ENCODE peak calls at places on chromosomes 6 and 20, in nine cellular contexts. P, B, J, F, I, M, N, C and W are unnamed samples.

GRCh38 chr6:65505736-65506135 is 201.3 kb downstream of the EYS start:
- DNase-seq in P (no peak), B (no peak), J (no peak), F (no peak), I (no peak), M (no peak), N (no peak), C (no peak), W (no peak)

GRCh38 chr6:38773338-38773737 is 58.2 kb downstream of the DNAH8 start:
- DNase-seq in P (peak), B (peak), J (peak), F (no peak), I (peak), M (no peak), N (no peak), C (no peak), W (no peak)

GRCh38 chr6:19472850-19473249 is 364.3 kb upstream of the ID4 start:
- DNase-seq in P (peak), B (peak), J (peak), F (no peak), I (no peak), M (peak), N (no peak), C (no peak), W (no peak)

GRCh38 chr6:157145656-157146285 is 177.5 kb downstream of the TMEM242 start:
- DNase-seq in P (no peak), B (no peak), J (no peak), F (peak), I (peak), M (no peak), N (no peak), C (no peak), W (peak)

GRCh38 chr6:140059947-140060346 is 685.5 kb upstream of the CITED2 start:
- DNase-seq in P (no peak), B (no peak), J (no peak), F (no peak), I (no peak), M (no peak), N (no peak), C (no peak), W (no peak)

GRCh38 chr20:63243604-63244247 is 8.0 kb downstream of the BIRC7 start:
- DNase-seq in P (no peak), B (no peak), J (no peak), F (no peak), I (no peak), M (peak), N (no peak), C (no peak), W (no peak)

GRCh38 chr6:156622185-156622584 is 155.0 kb upstream of the ARID1B start:
- DNase-seq in P (no peak), B (no peak), J (no peak), F (no peak), I (no peak), M (no peak), N (no peak), C (no peak), W (no peak)

GRCh38 chr20:20366896-20367680 is 816 bp upstream of the INSM1 start:
- DNase-seq in P (no peak), B (no peak), J (peak), F (no peak), I (no peak), M (peak), N (no peak), C (no peak), W (no peak)

GRCh38 chr6:57190140-57190539 is 18.0 kb downstream of the BAG2 start:
- DNase-seq in P (peak), B (peak), J (no peak), F (peak), I (peak), M (no peak), N (no peak), C (no peak), W (no peak)

GRCh38 chr6:158707120-158707519 is 57.3 kb downstream of the SYTL3 start:
- DNase-seq in P (no peak), B (peak), J (peak), F (peak), I (peak), M (no peak), N (no peak), C (peak), W (no peak)

GRCh38 chr6:20879526-20879925 is 345.3 kb downstream of the CDKAL1 start:
- DNase-seq in P (no peak), B (no peak), J (no peak), F (peak), I (peak), M (no peak), N (no peak), C (no peak), W (no peak)

GRCh38 chr6:85390775-85391174 is 59.1 kb upstream of the NT5E start:
- DNase-seq in P (no peak), B (peak), J (no peak), F (no peak), I (no peak), M (no peak), N (no peak), C (no peak), W (no peak)

GRCh38 chr6:106300944-106301343 is 24.6 kb downstream of the ATG5 start:
- DNase-seq in P (peak), B (peak), J (no peak), F (peak), I (peak), M (no peak), N (no peak), C (no peak), W (no peak)

GRCh38 chr6:25717856-25718740 is 36.4 kb upstream of the SLC17A4 start:
- DNase-seq in P (peak), B (peak), J (no peak), F (peak), I (peak), M (no peak), N (no peak), C (no peak), W (no peak)

GRCh38 chr6:89830385-89830809 is 717 bp downstream of the CASP8AP2 start:
- DNase-seq in P (peak), B (no peak), J (no peak), F (no peak), I (no peak), M (no peak), N (no peak), C (no peak), W (no peak)

GRCh38 chr6:53659458-53659857 is 6.1 kb downstream of the KLHL31 start:
- DNase-seq in P (no peak), B (peak), J (no peak), F (no peak), I (no peak), M (no peak), N (no peak), C (no peak), W (no peak)

GRCh38 chr20:57270204-57270937 is 3.9 kb upstream of the BMP7 start:
- DNase-seq in P (no peak), B (no peak), J (peak), F (no peak), I (no peak), M (no peak), N (no peak), C (no peak), W (no peak)
- TF ChIP-seq CTCF in P (peak), B (no peak), J (peak), F (no peak), I (no peak), M (no peak), N (peak), C (no peak), W (no peak)

DNA sequence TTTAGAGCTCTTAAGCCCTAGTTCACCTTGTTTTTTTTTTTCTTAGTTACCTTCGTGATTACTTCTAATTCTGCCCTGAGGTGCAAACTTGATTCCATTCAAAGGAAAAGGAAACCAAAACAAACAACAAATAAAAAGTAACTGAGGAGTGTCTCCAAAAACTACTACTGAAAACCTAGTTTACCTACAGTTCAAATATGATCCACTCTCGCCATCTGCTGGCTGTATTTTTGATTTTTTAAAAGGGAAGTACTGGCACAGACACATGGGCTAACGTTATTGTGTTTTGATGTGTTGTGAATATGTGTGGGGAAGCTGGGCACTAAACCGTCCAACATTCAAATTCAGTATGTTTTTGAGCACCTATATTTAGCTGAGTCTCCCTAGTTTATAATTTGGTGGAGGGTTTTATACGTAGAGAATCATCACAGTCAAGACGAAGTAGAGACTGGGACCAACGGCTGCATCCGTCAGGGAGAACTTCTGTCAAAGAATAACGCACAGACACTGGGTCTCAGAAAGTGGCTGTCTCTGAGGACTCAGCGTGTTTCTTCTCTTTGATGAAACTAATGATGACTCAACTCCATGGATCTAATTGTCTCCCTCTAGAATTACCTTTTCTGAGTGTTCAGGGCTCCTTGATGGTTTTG is 373.5 kb upstream of the BTBD3 start:
- DNase-seq in P (peak), B (peak), J (no peak), F (peak), I (peak), M (no peak), N (no peak), C (peak), W (no peak)
- TF ChIP-seq CTCF in P (peak), B (peak), J (peak), F (peak), I (peak), M (peak), N (peak), C (peak), W (peak)

GRCh38 chr20:4998160-4998651 is 3.1 kb downstream of the SLC23A2 start:
- DNase-seq in P (peak), B (no peak), J (no peak), F (no peak), I (no peak), M (no peak), N (no peak), C (no peak), W (no peak)
- TF ChIP-seq CTCF in P (peak), B (no peak), J (peak), F (peak), I (no peak), M (peak), N (peak), C (no peak), W (no peak)

DNA sequence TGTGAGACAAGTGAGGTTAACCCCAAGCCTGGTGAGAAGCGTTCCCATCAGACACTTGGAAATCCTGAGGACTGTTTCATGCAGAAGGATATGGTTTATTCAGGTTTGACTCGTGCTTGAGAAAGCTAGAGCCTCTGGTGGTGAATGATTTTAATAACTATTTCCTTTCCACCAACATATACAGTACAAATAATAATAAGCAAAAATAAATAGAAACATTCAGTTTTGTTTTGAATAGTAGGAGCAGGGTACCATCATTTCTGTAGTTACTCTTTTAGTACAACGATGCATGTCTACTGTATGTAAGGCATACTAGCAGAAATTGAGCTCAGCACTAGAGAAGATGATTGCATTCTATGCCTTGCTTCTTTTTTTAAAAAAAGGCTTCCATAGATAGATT is 33.5 kb downstream of the PLG start:
- DNase-seq in P (no peak), B (no peak), J (no peak), F (no peak), I (no peak), M (no peak), N (no peak), C (no peak), W (no peak)
- TF ChIP-seq CTCF in P (no peak), B (no peak), J (no peak), F (no peak), I (no peak), M (no peak), N (no peak), C (no peak), W (no peak)

DNA sequence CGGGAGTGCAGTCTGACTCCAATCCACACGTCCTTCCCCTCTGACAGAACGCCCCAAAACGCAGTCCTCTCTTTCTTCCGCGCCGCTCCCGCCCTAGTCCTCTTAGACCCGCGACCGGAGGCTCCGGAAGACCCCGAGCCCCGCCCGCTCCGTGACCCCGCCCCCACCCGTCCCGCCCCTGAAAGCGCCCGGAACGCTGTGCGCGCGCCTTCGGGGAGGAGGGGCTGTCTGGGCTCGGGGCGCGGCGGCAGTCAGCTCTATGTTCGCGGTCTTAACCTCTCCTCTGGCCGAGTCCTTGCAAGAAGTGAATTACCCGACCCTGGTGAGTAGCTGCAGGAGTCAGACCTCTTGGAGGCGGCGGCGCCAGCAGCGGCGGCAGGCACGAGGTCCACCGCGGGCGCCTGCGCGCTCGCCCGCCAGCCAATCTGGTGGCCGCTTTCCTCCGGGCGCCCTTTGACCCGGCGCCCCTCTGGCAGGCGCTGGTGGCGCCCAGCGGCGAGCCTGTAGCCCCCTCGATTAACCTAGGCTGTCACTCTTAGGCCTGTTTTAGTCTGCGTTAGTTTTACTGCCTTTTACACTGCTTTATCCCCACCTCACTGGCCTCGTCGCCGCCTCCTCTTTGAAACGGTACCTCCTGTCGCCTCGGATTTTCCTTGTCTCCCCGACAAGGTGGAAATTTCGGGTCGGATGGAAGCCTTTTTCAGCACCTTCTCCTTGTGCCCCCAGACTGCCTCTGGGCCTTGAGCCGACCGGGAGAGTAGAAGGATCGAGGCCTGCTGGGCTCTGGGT is at the start of gene MANEA:
- DNase-seq in P (peak), B (peak), J (peak), F (peak), I (peak), M (peak), N (peak), C (peak), W (peak)
- TF ChIP-seq CTCF in P (no peak), B (no peak), J (no peak), F (no peak), I (peak), M (no peak), N (no peak), C (no peak), W (no peak)

DNA sequence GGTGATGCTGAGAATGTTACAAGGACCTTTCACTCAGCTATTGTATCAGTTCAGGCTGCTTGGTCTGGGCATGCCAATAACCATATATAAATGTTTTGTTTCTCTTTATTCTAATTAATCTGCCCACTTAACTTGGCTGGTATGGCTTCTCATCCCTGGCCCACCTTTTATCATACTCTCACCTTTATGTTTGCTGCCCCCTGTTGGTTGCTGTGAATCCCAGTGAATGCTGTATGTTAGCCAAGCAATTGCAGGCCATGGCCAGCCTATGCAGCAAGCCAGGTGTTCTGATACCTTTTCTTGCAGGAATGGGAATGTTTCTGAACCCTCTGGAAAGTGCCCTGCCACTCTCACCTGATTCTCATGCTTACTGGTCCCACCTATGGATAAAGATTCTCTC is 54.6 kb downstream of the PCSK2 start:
- DNase-seq in P (peak), B (peak), J (peak), F (no peak), I (no peak), M (peak), N (no peak), C (no peak), W (no peak)
- TF ChIP-seq CTCF in P (peak), B (peak), J (peak), F (peak), I (peak), M (peak), N (peak), C (no peak), W (peak)

DNA sequence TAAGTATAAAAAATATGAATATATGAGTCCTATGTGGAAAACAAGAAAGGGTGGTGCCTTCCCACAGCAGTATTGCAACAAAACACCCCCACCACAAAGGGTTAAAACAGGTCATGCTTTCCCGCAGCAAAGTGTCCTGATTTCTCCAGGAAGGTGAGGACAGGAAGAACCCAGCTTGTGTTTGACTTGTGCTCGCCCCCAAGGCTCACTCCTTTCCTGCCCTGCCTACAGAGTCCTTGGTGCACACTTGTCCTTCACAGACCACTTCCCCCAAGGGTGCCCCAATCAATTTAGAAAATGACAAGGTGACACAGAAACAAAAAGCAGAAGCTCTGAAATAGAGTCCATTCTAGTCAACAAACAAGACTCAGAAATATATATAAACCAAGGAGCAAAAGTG is 237.4 kb downstream of the PTPRK start:
- DNase-seq in P (no peak), B (no peak), J (peak), F (no peak), I (no peak), M (no peak), N (no peak), C (no peak), W (no peak)
- TF ChIP-seq CTCF in P (no peak), B (no peak), J (no peak), F (no peak), I (no peak), M (no peak), N (no peak), C (no peak), W (no peak)

DNA sequence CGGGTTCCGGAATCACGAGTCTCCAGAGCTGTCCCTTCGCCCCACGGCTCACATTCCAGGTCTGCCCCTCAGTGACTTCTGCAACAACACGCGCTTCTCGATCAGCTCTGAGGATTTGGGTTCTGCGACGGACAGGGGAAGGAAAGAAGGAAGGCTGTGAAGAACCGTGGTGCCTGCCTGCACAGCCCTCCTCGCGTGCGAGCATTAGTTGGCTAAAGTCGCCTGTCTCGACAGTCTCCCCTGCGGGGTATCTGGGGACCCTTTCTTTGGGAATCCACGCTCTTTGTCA is 23.1 kb downstream of the VPS52 start:
- DNase-seq in P (no peak), B (no peak), J (no peak), F (no peak), I (no peak), M (no peak), N (no peak), C (no peak), W (no peak)
- TF ChIP-seq CTCF in P (peak), B (no peak), J (no peak), F (no peak), I (no peak), M (peak), N (peak), C (no peak), W (no peak)

DNA sequence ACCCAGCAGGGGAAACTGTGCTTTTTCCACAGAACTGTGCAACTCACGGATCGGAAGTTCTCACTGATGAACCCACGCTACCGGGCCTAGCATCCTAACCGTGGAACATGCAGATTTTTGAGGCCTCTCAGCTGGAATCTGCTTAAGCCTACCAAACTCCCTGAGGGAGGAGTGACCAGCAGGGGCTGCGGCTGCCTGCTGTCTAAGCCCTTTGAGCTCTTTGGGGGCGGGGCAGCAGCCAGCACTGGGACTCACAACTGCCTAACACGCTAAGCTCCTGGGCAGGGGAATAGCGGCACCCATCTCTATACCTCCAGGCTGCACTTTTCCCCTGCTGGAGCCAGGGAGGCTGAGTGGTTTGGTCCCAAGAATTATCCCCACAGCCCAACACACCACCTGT is 20.4 kb upstream of the METTL24 start:
- DNase-seq in P (no peak), B (no peak), J (peak), F (no peak), I (no peak), M (peak), N (no peak), C (no peak), W (no peak)
- TF ChIP-seq CTCF in P (no peak), B (no peak), J (peak), F (no peak), I (no peak), M (no peak), N (no peak), C (no peak), W (no peak)

GRCh38 chr6:160730911-160731310 is 28.9 kb downstream of the PLG start:
- DNase-seq in P (no peak), B (no peak), J (peak), F (no peak), I (no peak), M (peak), N (no peak), C (no peak), W (no peak)
- TF ChIP-seq CTCF in P (peak), B (peak), J (peak), F (no peak), I (no peak), M (peak), N (peak), C (no peak), W (no peak)